ENCODE peak calls at places on chromosomes 5 and 9, in six cellular contexts. One of them, this sample, is unnamed.

GRCh38 chr9:123757960-123758359 is 172.0 kb downstream of the DENND1A start:
- DNase-seq in RPMI7951: no peak
- DNase-seq in mesenteric fat pad: no peak
- DNase-seq in neural crest cell: no peak
- DNase-seq in effector CD8-positive, alpha-beta T cell: no peak
- DNase-seq in adipocyte: no peak
- DNase-seq in this sample: no peak

GRCh38 chr9:32430720-32431119 is 46.3 kb downstream of the ACO1 start:
- DNase-seq in RPMI7951: no peak
- DNase-seq in mesenteric fat pad: no peak
- DNase-seq in neural crest cell: no peak
- DNase-seq in effector CD8-positive, alpha-beta T cell: no peak
- DNase-seq in adipocyte: peak; percentile 76
- DNase-seq in this sample: no peak

GRCh38 chr5:74630387-74631087 is 10.0 kb downstream of the ENC1 start:
- DNase-seq in RPMI7951: peak; percentile 47
- DNase-seq in mesenteric fat pad: no peak
- DNase-seq in neural crest cell: no peak
- DNase-seq in effector CD8-positive, alpha-beta T cell: no peak
- DNase-seq in adipocyte: peak; percentile 76
- DNase-seq in this sample: no peak

GRCh38 chr5:177303925-177304391 is 359 bp downstream of the PRELID1 start:
- DNase-seq in RPMI7951: peak; percentile 11
- DNase-seq in mesenteric fat pad: no peak
- DNase-seq in neural crest cell: no peak
- DNase-seq in effector CD8-positive, alpha-beta T cell: no peak
- DNase-seq in adipocyte: peak; percentile 24
- DNase-seq in this sample: no peak

GRCh38 chr5:93072831-93073459 is 508.1 kb downstream of the NR2F1-AS1 start:
- DNase-seq in RPMI7951: peak; percentile 33
- DNase-seq in mesenteric fat pad: no peak
- DNase-seq in neural crest cell: no peak
- DNase-seq in effector CD8-positive, alpha-beta T cell: no peak
- DNase-seq in adipocyte: peak; percentile 37
- DNase-seq in this sample: no peak

GRCh38 chr5:66113160-66113559 is 30.9 kb upstream of the SREK1 start:
- DNase-seq in RPMI7951: peak; percentile 75
- DNase-seq in mesenteric fat pad: no peak
- DNase-seq in neural crest cell: no peak
- DNase-seq in effector CD8-positive, alpha-beta T cell: no peak
- DNase-seq in adipocyte: peak; percentile 6
- DNase-seq in this sample: no peak

GRCh38 chr5:123755587-123756324 is 243.8 kb downstream of the CSNK1G3 start:
- DNase-seq in RPMI7951: no peak
- DNase-seq in mesenteric fat pad: no peak
- DNase-seq in neural crest cell: no peak
- DNase-seq in effector CD8-positive, alpha-beta T cell: no peak
- DNase-seq in adipocyte: peak; percentile 46
- DNase-seq in this sample: no peak

GRCh38 chr5:143014017-143014651 is 244.0 kb downstream of the ARHGAP26 start:
- DNase-seq in RPMI7951: no peak
- DNase-seq in mesenteric fat pad: no peak
- DNase-seq in neural crest cell: peak; percentile 12
- DNase-seq in effector CD8-positive, alpha-beta T cell: no peak
- DNase-seq in adipocyte: no peak
- DNase-seq in this sample: peak; percentile 70

GRCh38 chr9:21465138-21465537 is 17.0 kb downstream of the IFNE start:
- DNase-seq in RPMI7951: no peak
- DNase-seq in mesenteric fat pad: no peak
- DNase-seq in neural crest cell: no peak
- DNase-seq in effector CD8-positive, alpha-beta T cell: no peak
- DNase-seq in adipocyte: no peak
- DNase-seq in this sample: no peak

GRCh38 chr9:127905788-127906191 is 6.4 kb upstream of the ST6GALNAC6 start:
- DNase-seq in RPMI7951: no peak
- DNase-seq in mesenteric fat pad: no peak
- DNase-seq in neural crest cell: no peak
- DNase-seq in effector CD8-positive, alpha-beta T cell: peak; percentile 59
- DNase-seq in adipocyte: no peak
- DNase-seq in this sample: no peak

GRCh38 chr5:20105915-20106314 is 117.9 kb upstream of the CDH18 start:
- DNase-seq in RPMI7951: no peak
- DNase-seq in mesenteric fat pad: no peak
- DNase-seq in neural crest cell: no peak
- DNase-seq in effector CD8-positive, alpha-beta T cell: no peak
- DNase-seq in adipocyte: no peak
- DNase-seq in this sample: no peak

GRCh38 chr5:72486371-72486770 is 20.8 kb downstream of the ZNF366 start:
- DNase-seq in RPMI7951: peak; percentile 48
- DNase-seq in mesenteric fat pad: no peak
- DNase-seq in neural crest cell: no peak
- DNase-seq in effector CD8-positive, alpha-beta T cell: no peak
- DNase-seq in adipocyte: peak; percentile 50
- DNase-seq in this sample: no peak

GRCh38 chr5:16628376-16628775 is 11.6 kb upstream of the RETREG1 start:
- DNase-seq in RPMI7951: peak; percentile 16
- DNase-seq in mesenteric fat pad: no peak
- DNase-seq in neural crest cell: no peak
- DNase-seq in effector CD8-positive, alpha-beta T cell: no peak
- DNase-seq in adipocyte: no peak
- DNase-seq in this sample: no peak

GRCh38 chr9:35658894-35659220 is 765 bp downstream of the CCDC107 start:
- DNase-seq in RPMI7951: peak; percentile 83
- DNase-seq in mesenteric fat pad: no peak
- DNase-seq in neural crest cell: no peak
- DNase-seq in effector CD8-positive, alpha-beta T cell: no peak
- DNase-seq in adipocyte: peak; percentile 54
- DNase-seq in this sample: no peak

GRCh38 chr9:137634016-137634415 is 15.2 kb downstream of the EHMT1 start:
- DNase-seq in RPMI7951: no peak
- DNase-seq in mesenteric fat pad: no peak
- DNase-seq in neural crest cell: no peak
- DNase-seq in effector CD8-positive, alpha-beta T cell: no peak
- DNase-seq in adipocyte: peak; percentile 80
- DNase-seq in this sample: no peak

This sample was measured in iPS DF 6.9.